ENCODE peak calls at places on chromosomes 5 and 9, in five cellular contexts. S is heart left ventricle; V is CD8-positive, alpha-beta memory T cell; H is ovary; Q is right atrium auricular region. F is an unnamed sample.

GRCh38 chr9:95009459-95009858 is 283.0 kb downstream of the AOPEP start:
- DNase-seq in S (no peak), V (no peak), H (no peak), Q (no peak), F (no peak)

GRCh38 chr9:92740015-92740408 is 24.6 kb downstream of the BICD2 start:
- DNase-seq in S (no peak), V (no peak), H (peak), Q (no peak), F (no peak)

GRCh38 chr5:859391-859790 is 8.6 kb upstream of the ZDHHC11 start:
- DNase-seq in S (no peak), V (no peak), H (no peak), Q (no peak), F (no peak)

GRCh38 chr9:110763568-110763967 is 95.0 kb downstream of the MUSK start:
- DNase-seq in S (no peak), V (no peak), H (no peak), Q (no peak), F (no peak)

GRCh38 chr9:22682536-22683392 is 236.1 kb downstream of the DMRTA1 start:
- DNase-seq in S (no peak), V (no peak), H (no peak), Q (no peak), F (no peak)

GRCh38 chr9:127971357-127972315 is 9.2 kb downstream of the EEIG1 start:
- DNase-seq in S (no peak), V (peak), H (peak), Q (no peak), F (no peak)

GRCh38 chr9:69919461-69920061 is 98.9 kb downstream of the CFAP95 start:
- DNase-seq in S (no peak), V (no peak), H (no peak), Q (no peak), F (no peak)

GRCh38 chr9:20753761-20754160 is 69.7 kb downstream of the FOCAD start:
- DNase-seq in S (no peak), V (no peak), H (no peak), Q (no peak), F (no peak)

GRCh38 chr9:68505681-68506409 is 34.8 kb downstream of the TMEM252 start:
- DNase-seq in S (no peak), V (no peak), H (no peak), Q (no peak), F (no peak)

GRCh38 chr5:99378443-99378842 is 449.6 kb upstream of the CHD1 start:
- DNase-seq in S (no peak), V (no peak), H (no peak), Q (no peak), F (no peak)
- H3K27ac ChIP-seq in S (no peak), V (no peak), H (no peak), Q (no peak), F (no peak)

GRCh38 chr5:178622679-178623247 is 4.1 kb downstream of the CLK4 start:
- DNase-seq in S (no peak), V (no peak), H (no peak), Q (no peak), F (no peak)

GRCh38 chr5:178624626-178625546 is 2.0 kb downstream of the CLK4 start:
- DNase-seq in S (no peak), V (no peak), H (no peak), Q (no peak), F (no peak)

GRCh38 chr5:178627259-178627598 is 379 bp upstream of the CLK4 start:
- DNase-seq in S (no peak), V (no peak), H (no peak), Q (no peak), F (no peak)

GRCh38 chr5:178626484-178627258 is at the start of gene CLK4:
- DNase-seq in S (peak), V (peak), H (peak), Q (peak), F (peak)

GRCh38 chr5:178625679-178626483 is 969 bp downstream of the CLK4 start:
- DNase-seq in S (no peak), V (no peak), H (no peak), Q (peak), F (no peak)
- H3K27ac ChIP-seq in S (peak), V (peak), H (peak), Q (peak), F (peak)

GRCh38 chr9:125508261-125508660 is 198.7 kb downstream of the MAPKAP1 start:
- DNase-seq in S (no peak), V (no peak), H (no peak), Q (no peak), F (no peak)

GRCh38 chr9:125509476-125509875 is 197.5 kb downstream of the MAPKAP1 start:
- DNase-seq in S (no peak), V (no peak), H (no peak), Q (no peak), F (no peak)

GRCh38 chr9:125507247-125507646 is 199.8 kb downstream of the MAPKAP1 start:
- DNase-seq in S (no peak), V (no peak), H (no peak), Q (no peak), F (no peak)

GRCh38 chr9:125506045-125506444 is 201.0 kb downstream of the MAPKAP1 start:
- DNase-seq in S (no peak), V (no peak), H (no peak), Q (no peak), F (no peak)

DNA sequence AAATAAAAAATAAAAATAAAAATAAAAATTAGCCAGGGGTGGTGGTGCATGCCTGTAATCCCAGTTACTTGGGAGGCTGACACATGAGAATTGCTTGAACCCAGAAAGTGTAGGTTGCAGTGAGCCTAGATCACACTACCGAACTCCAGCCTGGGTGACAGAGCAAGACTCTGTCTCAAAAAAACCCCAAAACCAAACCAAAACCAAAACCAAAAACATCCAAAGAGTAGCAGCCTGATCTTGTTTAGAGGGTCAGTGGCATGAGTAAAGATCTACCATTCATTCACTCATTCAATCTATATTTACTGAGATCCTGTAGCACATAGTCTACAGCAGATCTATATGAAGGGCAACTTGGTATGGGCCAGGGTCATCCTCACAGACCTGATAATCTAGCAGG is 202.4 kb downstream of the MAPKAP1 start:
- DNase-seq in S (no peak), V (no peak), H (no peak), Q (no peak), F (no peak)
- H3K27ac ChIP-seq in S (no peak), V (no peak), H (no peak), Q (no peak), F (no peak)

GRCh38 chr5:84306617-84307016 is 78.1 kb downstream of the EDIL3 start:
- DNase-seq in S (no peak), V (no peak), H (no peak), Q (no peak), F (no peak)

GRCh38 chr5:84298628-84299027 is 86.1 kb downstream of the EDIL3 start:
- DNase-seq in S (no peak), V (no peak), H (no peak), Q (no peak), F (no peak)

GRCh38 chr5:84304591-84304990 is 80.1 kb downstream of the EDIL3 start:
- DNase-seq in S (no peak), V (no peak), H (no peak), Q (no peak), F (no peak)

GRCh38 chr5:84303315-84303714 is 81.4 kb downstream of the EDIL3 start:
- DNase-seq in S (no peak), V (no peak), H (no peak), Q (no peak), F (no peak)

DNA sequence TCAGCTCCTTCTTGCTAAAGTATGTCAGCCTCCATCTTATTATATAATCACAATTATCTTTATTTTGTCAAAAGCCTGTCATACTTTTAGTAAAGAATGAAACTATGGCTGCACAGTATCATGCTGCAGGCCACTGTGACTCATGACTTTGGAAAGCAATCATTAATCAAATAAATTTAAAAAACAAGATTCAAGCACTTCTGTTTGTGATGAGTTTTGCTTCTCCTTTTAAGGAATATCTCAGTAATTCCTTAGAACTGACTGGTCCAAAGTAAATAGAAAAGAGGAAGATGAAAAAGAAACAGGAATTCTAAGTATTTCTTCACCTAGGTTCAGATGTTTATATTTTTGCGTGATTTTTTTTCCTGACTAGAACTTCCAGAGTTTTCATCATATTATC is 83.1 kb downstream of the EDIL3 start:
- DNase-seq in S (no peak), V (no peak), H (no peak), Q (no peak), F (no peak)
- H3K27ac ChIP-seq in S (no peak), V (no peak), H (no peak), Q (no peak), F (no peak)

F was measured in breast epithelium.